ENCODE peak calls at places on chromosome 1, in six cellular contexts. W, Z, F, M, D and E are unnamed samples. For H3K4me1, the result is how much of the 10 kb centered on the place peaks cover.

GRCh38 chr1:7580923-7581753 is 190.0 kb upstream of the VAMP3 start:
- DNase-seq in W (no peak), Z (no peak), F (peak), M (no peak), D (no peak), E (no peak)

GRCh38 chr1:87796521-87796920 is 467.8 kb downstream of the LMO4 start:
- DNase-seq in W (no peak), Z (no peak), F (no peak), M (no peak), D (no peak), E (no peak)

GRCh38 chr1:160416369-160416768 is 16.0 kb downstream of the VANGL2 start:
- DNase-seq in W (peak), Z (no peak), F (no peak), M (no peak), D (peak), E (no peak)

GRCh38 chr1:202671388-202671787 is 38.9 kb downstream of the SYT2 start:
- DNase-seq in W (no peak), Z (no peak), F (no peak), M (no peak), D (no peak), E (no peak)

GRCh38 chr1:160625725-160626498 is 20.9 kb downstream of the SLAMF1 start:
- DNase-seq in W (no peak), Z (no peak), F (no peak), M (peak), D (no peak), E (no peak)

GRCh38 chr1:208272713-208273112 is 28.5 kb upstream of the PLXNA2 start:
- DNase-seq in W (no peak), Z (no peak), F (no peak), M (no peak), D (no peak), E (no peak)

GRCh38 chr1:21898326-21899155 is 38.6 kb downstream of the HSPG2 start:
- DNase-seq in W (no peak), Z (no peak), F (peak), M (no peak), D (peak), E (no peak)

GRCh38 chr1:228650141-228650540 is 85.1 kb upstream of the RHOU start:
- DNase-seq in W (peak), Z (no peak), F (no peak), M (no peak), D (no peak), E (no peak)

GRCh38 chr1:198153804-198154203 is 3.0 kb upstream of the NEK7 start:
- DNase-seq in W (no peak), Z (no peak), F (peak), M (no peak), D (peak), E (no peak)

GRCh38 chr1:27807385-27807784 is 23.2 kb upstream of the PPP1R8 start:
- DNase-seq in W (peak), Z (no peak), F (no peak), M (no peak), D (no peak), E (no peak)

GRCh38 chr1:247857069-247857985 is at the start of gene TRIM58:
- DNase-seq in W (peak), Z (peak), F (peak), M (no peak), D (peak), E (peak)

GRCh38 chr1:113721010-113721409 is 38.3 kb downstream of the PHTF1 start:
- DNase-seq in W (no peak), Z (no peak), F (no peak), M (no peak), D (no peak), E (no peak)

GRCh38 chr1:191504999-191505398 is 653.3 kb upstream of the RGS18 start:
- DNase-seq in W (no peak), Z (no peak), F (no peak), M (no peak), D (no peak), E (no peak)

GRCh38 chr1:237220243-237220642 is 178.3 kb downstream of the RYR2 start:
- DNase-seq in W (no peak), Z (no peak), F (peak), M (no peak), D (no peak), E (no peak)

GRCh38 chr1:82446955-82447354 is 646.2 kb downstream of the ADGRL2 start:
- DNase-seq in W (no peak), Z (no peak), F (no peak), M (no peak), D (peak), E (no peak)

GRCh38 chr1:79090985-79091384 is 84.5 kb upstream of the ADGRL4 start:
- DNase-seq in W (no peak), Z (no peak), F (no peak), M (no peak), D (no peak), E (no peak)

DNA sequence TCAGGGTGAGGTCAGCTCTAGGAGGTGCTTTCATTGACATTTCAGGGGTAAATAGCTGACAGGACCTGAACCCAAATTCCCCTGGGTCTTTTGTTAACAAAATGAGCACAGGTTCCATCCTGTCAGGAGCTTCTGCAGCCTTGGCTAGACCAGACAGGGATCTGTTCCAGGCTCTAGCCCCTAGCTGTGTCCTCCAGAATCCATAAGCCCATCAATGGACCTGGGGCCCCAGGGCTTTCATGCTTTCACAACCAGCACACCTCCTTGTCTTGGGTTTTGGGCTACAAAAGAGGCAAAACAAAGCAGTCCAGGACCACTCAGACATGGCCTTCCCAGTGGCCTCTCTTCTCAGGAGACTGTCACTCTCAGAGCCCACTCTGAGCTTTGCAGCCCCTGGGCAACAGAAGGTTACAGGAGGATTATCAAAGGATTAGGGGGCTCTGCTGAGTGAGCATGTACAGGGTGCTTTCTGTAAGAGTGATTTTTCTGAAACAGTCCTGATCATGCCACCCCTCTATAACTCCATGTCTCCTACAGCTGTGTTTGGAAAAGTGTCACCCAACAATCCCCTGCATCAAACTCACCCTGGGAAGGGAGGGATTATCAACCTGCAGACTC is 67.6 kb upstream of the GCLM start:
- DNase-seq in W (no peak), Z (no peak), F (no peak), M (no peak), D (no peak), E (no peak)
- H3K4me1 ChIP-seq in W (under half), Z (under half), F (under half), M (under half), D (under half), E (under half)

DNA sequence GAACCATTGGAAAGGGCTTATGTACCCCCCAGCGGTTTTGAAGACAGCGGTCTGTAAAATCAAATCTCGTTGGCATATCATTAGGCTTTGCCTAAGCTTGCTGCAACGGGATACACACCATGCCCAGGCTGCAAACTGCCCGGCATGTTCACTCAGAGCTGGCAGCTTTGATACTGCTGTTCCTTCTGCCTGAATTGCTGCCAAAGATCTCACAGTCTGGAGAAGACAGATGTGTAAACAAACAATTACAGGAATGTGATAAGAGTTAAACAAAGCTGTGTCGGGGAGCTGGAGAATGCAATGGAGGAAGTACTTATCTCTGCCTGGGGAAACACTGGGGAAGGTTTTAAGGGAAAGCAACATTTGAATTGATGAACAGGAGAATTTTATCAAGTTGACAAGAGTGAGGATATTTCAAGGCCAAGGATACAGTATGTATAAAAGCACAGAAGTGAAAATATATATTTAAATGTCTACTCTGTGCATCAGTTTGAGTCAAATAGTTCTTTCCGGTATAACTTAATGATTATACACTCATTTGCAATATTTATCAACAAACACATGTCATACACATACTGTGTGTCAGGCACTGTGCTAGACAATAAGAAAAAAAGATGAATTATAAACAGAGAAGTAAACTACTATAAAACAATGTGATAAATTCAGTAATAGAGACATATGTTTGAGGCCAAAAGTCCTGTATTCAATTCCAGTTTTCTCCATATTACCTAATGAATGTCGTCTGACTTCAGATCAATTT is 29.9 kb downstream of the CHML start:
- DNase-seq in W (no peak), Z (no peak), F (no peak), M (no peak), D (peak), E (no peak)
- H3K4me1 ChIP-seq in W (under half), Z (under half), F (under half), M (under half), D (under half), E (under half)

GRCh38 chr1:111202707-111203623 is 2.5 kb upstream of the DENND2D start:
- DNase-seq in W (no peak), Z (no peak), F (no peak), M (no peak), D (no peak), E (no peak)
- H3K4me1 ChIP-seq in W (under half), Z (under half), F (under half), M (under half), D (under half), E (under half)

GRCh38 chr1:166868639-166869038 is 7.4 kb downstream of the TADA1 start:
- DNase-seq in W (no peak), Z (no peak), F (no peak), M (no peak), D (no peak), E (no peak)
- H3K4me1 ChIP-seq in W (under half), Z (under half), F (under half), M (under half), D (under half), E (under half)

GRCh38 chr1:115336741-115337140 is 1.3 kb downstream of the NGF start:
- DNase-seq in W (no peak), Z (no peak), F (no peak), M (no peak), D (no peak), E (no peak)
- H3K4me1 ChIP-seq in W (under half), Z (under half), F (under half), M (under half), D (under half), E (under half)

GRCh38 chr1:16171314-16172223 is 15.7 kb upstream of the EPHA2 start:
- DNase-seq in W (no peak), Z (no peak), F (no peak), M (no peak), D (no peak), E (no peak)

GRCh38 chr1:16172232-16172830 is 16.5 kb upstream of the EPHA2 start:
- DNase-seq in W (no peak), Z (no peak), F (no peak), M (no peak), D (no peak), E (no peak)

GRCh38 chr1:16168622-16169021 is 12.8 kb upstream of the EPHA2 start:
- DNase-seq in W (no peak), Z (no peak), F (no peak), M (no peak), D (no peak), E (no peak)

GRCh38 chr1:16172964-16173446 is 17.1 kb upstream of the EPHA2 start:
- DNase-seq in W (no peak), Z (no peak), F (peak), M (no peak), D (peak), E (no peak)

DNA sequence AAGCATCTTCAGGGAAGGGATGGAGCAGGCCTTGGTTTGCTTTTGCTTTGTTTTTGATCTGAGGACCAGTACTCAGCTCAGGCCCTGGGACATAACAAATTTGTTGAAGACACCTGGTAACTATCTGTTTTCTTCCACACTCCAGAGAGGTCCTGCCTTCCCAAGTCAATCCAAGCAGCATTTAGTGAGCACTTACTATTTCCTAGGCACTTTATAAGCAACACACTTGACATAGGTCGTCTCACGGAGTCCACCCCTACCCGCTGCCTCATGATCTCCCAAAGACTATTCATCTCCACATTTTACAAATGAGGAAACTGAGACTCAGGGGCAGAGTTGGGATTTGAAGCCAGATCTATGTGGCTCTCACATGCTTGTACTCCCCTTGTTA is 14.4 kb upstream of the EPHA2 start:
- DNase-seq in W (no peak), Z (no peak), F (no peak), M (no peak), D (no peak), E (no peak)
- H3K4me1 ChIP-seq in W (under half), Z (under half), F (under half), M (under half), D (under half), E (under half)

GRCh38 chr1:84941843-84942242 is 48.8 kb upstream of the LPAR3 start:
- DNase-seq in W (no peak), Z (no peak), F (no peak), M (no peak), D (no peak), E (no peak)

GRCh38 chr1:84947536-84948410 is 49.1 kb downstream of the MCOLN2 start:
- DNase-seq in W (no peak), Z (no peak), F (no peak), M (no peak), D (no peak), E (no peak)

GRCh38 chr1:84949664-84950063 is 47.2 kb downstream of the MCOLN2 start:
- DNase-seq in W (no peak), Z (no peak), F (no peak), M (no peak), D (no peak), E (no peak)

GRCh38 chr1:84944767-84945486 is 51.9 kb upstream of the LPAR3 start:
- DNase-seq in W (peak), Z (peak), F (peak), M (peak), D (peak), E (peak)

DNA sequence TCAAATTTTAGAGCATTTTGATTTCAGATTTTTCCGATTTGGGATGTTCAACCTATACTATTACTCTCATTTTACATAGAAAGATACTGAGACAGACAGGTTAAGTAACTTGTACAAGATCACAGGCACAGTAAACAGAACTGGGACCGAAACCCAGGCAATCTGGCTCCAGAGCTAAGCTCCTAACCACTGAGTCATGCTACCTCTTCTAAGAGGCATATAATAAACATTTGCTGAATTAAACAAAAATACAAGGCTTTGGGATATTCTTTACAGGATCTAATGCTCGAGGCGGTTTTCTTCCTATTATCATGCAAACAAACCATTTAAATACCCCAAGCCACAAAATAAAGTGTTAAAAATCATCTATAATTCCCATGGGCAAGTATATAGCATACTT is 50.3 kb downstream of the MCOLN2 start:
- DNase-seq in W (no peak), Z (no peak), F (no peak), M (no peak), D (peak), E (peak)
- H3K4me1 ChIP-seq in W (under half), Z (under half), F (under half), M (under half), D (under half), E (under half)

GRCh38 chr1:18948913-18949688 is 7.4 kb downstream of the IFFO2 start:
- DNase-seq in W (peak), Z (peak), F (peak), M (no peak), D (peak), E (no peak)
- H3K4me1 ChIP-seq in W (under half), Z (under half), F (under half), M (half or more), D (half or more), E (under half)

GRCh38 chr1:38997034-38997900 is 6.2 kb downstream of the AKIRIN1 start:
- DNase-seq in W (no peak), Z (no peak), F (no peak), M (no peak), D (no peak), E (no peak)
- H3K4me1 ChIP-seq in W (half or more), Z (under half), F (under half), M (half or more), D (under half), E (under half)